ENCODE peak calls at places on chromosomes 5 and 9, in five cellular contexts. P is thoracic aorta, U is left ventricle myocardium inferior, K is endodermal cell, C is uterus. R is an unnamed sample.
A peak's percentile ranks its signal among the peaks of the same experiment; 100 is the strongest.

GRCh38 chr5:154437281-154437965 is 8.4 kb upstream of the SAP30L start:
- DNase-seq in K (no peak), P (no peak), U (no peak), C (no peak), R (no peak)

GRCh38 chr5:153632748-153633290 is 142.3 kb downstream of the GRIA1 start:
- DNase-seq in K (no peak), U (no peak), C (no peak), P (no peak), R (no peak)

GRCh38 chr9:38255599-38255998 is 136.9 kb upstream of the ALDH1B1 start:
- DNase-seq in P (no peak), U (no peak), K (no peak), C (no peak), R (no peak)

GRCh38 chr5:149902177-149902576 is 42.4 kb downstream of the PDE6A start:
- DNase-seq in U (no peak), P (no peak), C (no peak), K (no peak), R (no peak)

GRCh38 chr9:136977223-136978072 is at the start of gene PTGDS:
- DNase-seq in P (no peak), U (peak; percentile 89), K (no peak), C (peak; percentile 58), R (no peak)

GRCh38 chr5:143118222-143118621 is 285.3 kb downstream of the NR3C1 start:
- DNase-seq in C (no peak), U (no peak), K (no peak), P (no peak), R (no peak)

GRCh38 chr5:33524476-33524875 is 83.7 kb downstream of the TARS1 start:
- DNase-seq in P (no peak), C (no peak), U (no peak), K (no peak), R (no peak)

GRCh38 chr5:5540065-5540464 is 117.6 kb downstream of the ICE1 start:
- DNase-seq in U (no peak), K (no peak), P (no peak), C (no peak), R (no peak)

GRCh38 chr5:14034991-14035390 is 90.5 kb upstream of the DNAH5 start:
- DNase-seq in U (no peak), C (no peak), K (peak; percentile 63), P (no peak), R (no peak)

GRCh38 chr9:131238402-131239021 is 37.8 kb downstream of the FAM78A start:
- DNase-seq in K (no peak), P (no peak), C (no peak), U (peak; percentile 50), R (no peak)

DNA sequence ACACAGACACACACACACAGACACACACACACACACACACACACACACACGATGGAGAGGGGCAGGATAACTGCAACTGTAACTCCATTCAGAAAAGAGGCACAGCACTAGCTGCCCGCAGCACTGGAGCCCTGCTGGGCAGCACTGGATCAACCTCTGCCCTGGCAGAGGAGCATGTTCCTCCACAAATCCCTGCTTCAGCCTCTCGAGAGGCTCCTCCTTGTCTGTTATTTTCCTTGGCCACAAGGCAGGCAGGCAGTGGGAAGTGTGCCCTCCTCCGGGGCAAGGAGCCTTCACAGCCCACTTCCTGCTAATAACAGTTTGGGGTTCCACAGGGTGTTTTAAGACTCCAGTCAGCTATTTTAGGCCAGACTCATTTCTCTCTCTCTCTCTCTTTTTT is 11.8 kb downstream of the FXN start:
- DNase-seq in P (no peak), K (no peak), C (no peak), U (no peak), R (no peak)
- H3K4me1 ChIP-seq in P (peaks cover 14% of the 10 kb centered on the region), K (peaks cover 12% of the 10 kb centered on the region), C (no peaks in the 10 kb centered on the region), U (peaks cover 42% of the 10 kb centered on the region), R (peaks cover 9% of the 10 kb centered on the region)

GRCh38 chr5:151204051-151204450 is 19.8 kb downstream of the CCDC69 start:
- DNase-seq in C (no peak), U (no peak), K (no peak), P (no peak), R (no peak)
- H3K4me1 ChIP-seq in C (no peaks in the 10 kb centered on the region), U (peaks cover 29% of the 10 kb centered on the region), K (no peaks in the 10 kb centered on the region), P (no peaks in the 10 kb centered on the region), R (no peaks in the 10 kb centered on the region)

GRCh38 chr5:163695817-163696216 is 190.4 kb downstream of the MAT2B start:
- DNase-seq in C (no peak), U (no peak), P (no peak), K (no peak), R (no peak)
- H3K4me1 ChIP-seq in C (no peaks in the 10 kb centered on the region), U (no peaks in the 10 kb centered on the region), P (no peaks in the 10 kb centered on the region), K (no peaks in the 10 kb centered on the region), R (no peaks in the 10 kb centered on the region)

DNA sequence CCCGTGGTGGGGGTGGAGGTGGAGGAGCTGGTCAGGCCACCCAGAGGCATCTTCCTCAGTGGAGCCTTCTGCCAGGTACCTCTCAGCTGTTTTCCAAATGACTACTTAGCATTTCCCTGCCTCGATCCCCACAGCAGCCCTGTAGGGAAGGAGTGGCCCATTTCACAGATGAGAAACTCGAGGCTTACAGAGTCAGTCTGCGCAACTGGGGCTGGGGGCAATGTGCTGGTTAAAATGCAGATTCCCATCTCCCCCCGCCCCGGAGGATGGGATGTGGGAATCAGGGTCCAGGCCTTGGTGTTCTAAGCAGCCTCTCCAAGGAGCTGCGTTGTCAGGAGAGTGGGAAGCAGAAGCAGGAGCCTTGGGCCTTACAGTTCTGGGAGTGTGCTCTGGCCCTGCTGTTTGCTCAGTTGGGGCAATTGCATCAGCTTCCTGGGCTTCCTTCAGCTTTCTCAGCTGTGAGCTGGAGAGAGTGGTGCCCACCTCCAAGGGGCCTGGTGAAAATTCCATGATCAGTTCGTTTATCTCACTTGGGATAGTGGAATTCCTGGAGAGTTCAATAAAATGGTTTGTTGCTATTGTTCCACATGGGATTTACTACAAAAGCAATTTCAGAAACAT is 19.4 kb downstream of the ERGIC1 start:
- DNase-seq in C (no peak), U (no peak), P (no peak), K (no peak), R (peak; percentile 55)
- H3K4me1 ChIP-seq in C (peaks cover 19% of the 10 kb centered on the region), U (peaks cover 86% of the 10 kb centered on the region), P (peaks cover 26% of the 10 kb centered on the region), K (no peaks in the 10 kb centered on the region), R (peaks cover 66% of the 10 kb centered on the region)

DNA sequence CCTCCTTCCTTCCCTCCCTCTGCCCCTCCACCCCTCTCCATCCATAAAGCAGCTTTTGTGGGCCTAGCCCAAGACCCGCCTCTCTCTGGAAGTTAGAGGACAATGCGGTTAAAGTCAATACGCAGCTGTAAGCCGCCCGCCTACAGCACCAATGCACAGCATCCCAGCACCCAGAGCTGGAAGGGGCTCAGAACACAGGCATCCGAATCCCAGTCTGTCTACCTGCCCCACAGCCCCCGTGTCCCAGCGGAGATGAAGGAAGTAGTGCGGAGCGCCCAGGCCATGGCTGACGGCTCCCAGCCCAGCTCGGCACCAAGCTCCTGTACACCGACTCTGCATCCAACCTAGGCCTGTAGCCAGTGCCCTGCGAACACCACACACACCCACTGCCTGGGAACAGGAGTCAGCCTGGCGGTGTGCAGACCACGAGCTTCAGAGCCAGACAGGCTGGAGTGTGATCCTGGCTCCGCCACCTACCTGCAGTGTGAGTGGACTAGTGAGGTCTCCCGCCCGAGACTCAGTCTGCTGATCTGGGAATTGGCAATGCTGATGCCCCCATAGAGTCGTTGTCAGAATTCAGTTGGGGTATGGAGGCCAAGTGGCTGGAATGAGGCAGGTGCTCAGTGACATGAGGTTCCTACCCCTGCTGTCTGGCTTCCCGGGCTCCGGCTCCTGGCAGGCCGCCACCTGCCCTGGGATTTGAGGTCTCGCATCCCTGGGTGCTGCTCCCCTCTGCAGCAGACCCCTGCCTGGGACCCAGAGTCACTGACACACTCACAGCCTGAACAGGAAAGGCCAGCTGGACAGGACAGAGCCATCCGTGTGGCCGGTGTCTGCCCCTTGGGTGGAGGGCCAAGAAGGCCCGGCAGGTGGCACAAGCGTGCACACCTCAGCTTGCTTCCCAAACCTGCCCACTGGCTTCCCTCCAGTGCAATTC is 45.1 kb upstream of the RNF130 start:
- DNase-seq in C (no peak), K (peak; percentile 65), P (no peak), U (no peak), R (peak; percentile 11)
- H3K4me1 ChIP-seq in C (no peaks in the 10 kb centered on the region), K (no peaks in the 10 kb centered on the region), P (no peaks in the 10 kb centered on the region), U (no peaks in the 10 kb centered on the region), R (no peaks in the 10 kb centered on the region)

GRCh38 chr5:139731281-139731680 is 64.3 kb upstream of the PSD2 start:
- DNase-seq in K (no peak), C (no peak), U (no peak), P (no peak), R (no peak)
- H3K4me1 ChIP-seq in K (no peaks in the 10 kb centered on the region), C (no peaks in the 10 kb centered on the region), U (no peaks in the 10 kb centered on the region), P (no peaks in the 10 kb centered on the region), R (no peaks in the 10 kb centered on the region)

GRCh38 chr5:982377-983237 is 26.0 kb upstream of the NKD2 start:
- DNase-seq in U (no peak), C (no peak), K (peak; percentile 93), P (no peak), R (no peak)

GRCh38 chr5:980001-980588 is 28.5 kb upstream of the NKD2 start:
- DNase-seq in U (no peak), K (peak; percentile 42), C (peak; percentile 14), P (no peak), R (peak; percentile 35)

GRCh38 chr5:983238-983524 is 25.4 kb upstream of the NKD2 start:
- DNase-seq in U (no peak), P (no peak), C (no peak), K (no peak), R (no peak)

GRCh38 chr5:980941-981340 is 27.7 kb upstream of the NKD2 start:
- DNase-seq in K (peak; percentile 23), U (no peak), C (peak; percentile 50), P (no peak), R (no peak)

DNA sequence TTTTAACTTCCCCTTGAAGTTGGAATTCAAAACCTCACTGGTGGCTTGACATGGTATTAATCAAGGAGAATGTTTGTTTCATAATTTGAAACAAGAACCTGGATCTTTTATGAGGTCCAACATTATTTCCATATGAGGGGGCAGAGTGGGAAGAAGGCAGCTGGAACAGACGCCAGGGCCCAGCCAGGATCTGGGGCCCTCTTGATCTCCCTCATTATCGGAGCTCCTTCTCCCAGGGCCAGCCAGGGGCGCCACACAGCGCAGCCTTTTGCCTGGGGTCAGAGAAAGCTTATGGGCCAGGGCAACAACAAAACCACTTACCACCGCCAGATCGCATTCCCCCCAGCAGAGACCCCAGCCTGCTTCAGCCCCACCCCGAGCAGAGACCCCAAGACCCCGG is 27.1 kb upstream of the NKD2 start:
- DNase-seq in U (no peak), C (no peak), P (no peak), K (peak; percentile 57), R (peak; percentile 46)
- H3K4me1 ChIP-seq in U (peaks cover 17% of the 10 kb centered on the region), C (no peaks in the 10 kb centered on the region), P (no peaks in the 10 kb centered on the region), K (no peaks in the 10 kb centered on the region), R (no peaks in the 10 kb centered on the region)

R was measured in tibial artery.